ENCODE peak calls at places on chromosomes 16 and 17, in four cellular contexts. L, I, H and A are unnamed samples.

GRCh38 chr17:32266389-32267269 is 997 bp downstream of the RHBDL3 start:
- DNase-seq in L (no peak), I (no peak), H (peak), A (peak)

GRCh38 chr17:81832608-81833159 is 407 bp downstream of the MCRIP1 start:
- DNase-seq in L (peak), I (no peak), H (peak), A (no peak)

GRCh38 chr17:30970757-30971567 is at the start of gene RNF135:
- DNase-seq in L (peak), I (no peak), H (no peak), A (peak)

GRCh38 chr17:6100146-6100545 is 30.0 kb downstream of the WSCD1 start:
- DNase-seq in L (no peak), I (no peak), H (no peak), A (no peak)

GRCh38 chr17:83055911-83056582 is 23.4 kb upstream of the METRNL start:
- DNase-seq in L (peak), I (peak), H (no peak), A (no peak)

GRCh38 chr17:57279432-57279831 is 23.1 kb downstream of the MSI2 start:
- DNase-seq in L (no peak), I (no peak), H (no peak), A (no peak)

GRCh38 chr17:19424934-19425868 is 14.2 kb downstream of the RNF112 start:
- DNase-seq in L (no peak), I (no peak), H (no peak), A (no peak)

GRCh38 chr16:84294196-84295142 is at the start of gene WFDC1:
- DNase-seq in L (no peak), I (no peak), H (peak), A (peak)

GRCh38 chr16:10015397-10015796 is 166.8 kb downstream of the GRIN2A start:
- DNase-seq in L (no peak), I (no peak), H (no peak), A (no peak)

GRCh38 chr16:88298166-88298881 is 84.4 kb upstream of the ZNF469 start:
- DNase-seq in L (peak), I (no peak), H (no peak), A (no peak)

GRCh38 chr17:56217921-56218320 is 64.6 kb downstream of the ANKFN1 start:
- DNase-seq in L (no peak), I (no peak), H (no peak), A (no peak)

GRCh38 chr17:69773081-69773480 is 301.9 kb upstream of the KCNJ16 start:
- DNase-seq in L (no peak), I (no peak), H (no peak), A (no peak)

GRCh38 chr17:83025636-83026280 is 53.7 kb upstream of the METRNL start:
- DNase-seq in L (no peak), I (no peak), H (peak), A (no peak)

GRCh38 chr17:14619821-14620220 is 318.9 kb downstream of the HS3ST3B1 start:
- DNase-seq in L (peak), I (no peak), H (no peak), A (no peak)

GRCh38 chr16:85191341-85191965 is 79.2 kb upstream of the CIBAR2 start:
- DNase-seq in L (no peak), I (no peak), H (no peak), A (no peak)

GRCh38 chr16:59729613-59730012 is 995.5 kb upstream of the GOT2 start:
- DNase-seq in L (no peak), I (no peak), H (no peak), A (no peak)

DNA sequence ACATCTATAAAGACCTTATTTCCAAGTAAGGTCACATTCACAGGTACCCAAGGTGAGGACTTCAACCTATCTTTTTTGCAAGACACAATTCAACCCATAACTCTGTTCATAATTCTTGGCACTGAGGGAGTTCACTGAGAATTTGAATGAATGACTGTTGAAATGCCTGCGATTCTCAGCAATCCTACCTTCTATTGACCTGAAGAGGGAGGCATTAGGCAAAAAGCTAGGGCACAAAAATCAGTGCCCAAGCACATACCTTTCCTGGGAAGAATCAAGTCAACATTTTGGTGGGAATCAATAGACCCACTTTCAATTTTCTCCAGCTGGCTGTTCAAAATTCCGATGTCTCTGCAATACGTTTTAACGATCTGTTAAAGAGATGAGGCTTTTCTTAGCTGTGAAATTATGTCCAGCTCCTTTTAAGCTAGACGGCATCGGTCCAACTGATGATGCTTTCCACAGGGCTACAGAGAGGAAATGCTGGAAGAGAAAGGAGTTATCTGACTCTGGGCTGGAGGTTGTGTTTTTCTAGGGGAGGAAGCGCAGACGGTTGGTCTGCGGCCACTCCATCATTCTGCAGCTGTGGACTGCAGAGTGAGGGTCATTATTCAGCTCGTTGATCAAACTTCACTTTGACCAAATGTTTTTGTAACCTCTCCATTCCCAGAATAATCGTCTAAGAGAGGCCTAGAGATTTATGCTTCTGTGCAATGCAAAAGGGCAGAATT is 25.1 kb downstream of the BCO1 start:
- DNase-seq in L (peak), I (no peak), H (no peak), A (no peak)
- TF ChIP-seq CTCF in L (peak), I (no peak), H (no peak), A (no peak)

GRCh38 chr17:38809828-38810227 is 10.5 kb upstream of the PIP4K2B start:
- DNase-seq in L (no peak), I (no peak), H (no peak), A (no peak)

GRCh38 chr17:38815576-38816193 is 9.4 kb downstream of the CWC25 start:
- DNase-seq in L (peak), I (no peak), H (no peak), A (no peak)
- TF ChIP-seq CTCF in L (peak), I (peak), H (peak), A (no peak)

GRCh38 chr17:78817123-78817522 is 23.5 kb downstream of the USP36 start:
- DNase-seq in L (no peak), I (no peak), H (no peak), A (no peak)
- TF ChIP-seq CTCF in L (no peak), I (no peak), H (no peak), A (no peak)

GRCh38 chr17:9676084-9676483 is 30.8 kb downstream of the USP43 start:
- DNase-seq in L (peak), I (no peak), H (no peak), A (no peak)
- TF ChIP-seq CTCF in L (no peak), I (no peak), H (peak), A (no peak)